ENCODE peak calls at places on chromosomes 13 and 19, in six cellular contexts. G, B, T, N, R and Q are unnamed samples.

GRCh38 chr13:100675660-100676129 is 1.1 kb upstream of the TMTC4 start:
- DNase-seq in T (peak), N (no peak), R (no peak), B (no peak), G (no peak), Q (no peak)

GRCh38 chr13:35475960-35476943 is at the start of gene MAB21L1:
- DNase-seq in G (peak), T (peak), B (peak), N (peak), R (peak), Q (no peak)

GRCh38 chr13:95201814-95202521 is 99.3 kb downstream of the ABCC4 start:
- DNase-seq in T (peak), R (no peak), G (no peak), B (peak), N (peak), Q (no peak)

GRCh38 chr13:49240017-49240416 is 7.7 kb upstream of the CDADC1 start:
- DNase-seq in R (no peak), N (peak), B (peak), T (peak), G (no peak), Q (no peak)

GRCh38 chr19:12944064-12944674 is 1.5 kb upstream of the RAD23A start:
- DNase-seq in N (no peak), R (no peak), G (no peak), B (no peak), T (no peak), Q (no peak)

GRCh38 chr13:111344471-111345191 is 24.2 kb downstream of the TEX29 start:
- DNase-seq in T (peak), R (peak), B (peak), G (peak), N (peak), Q (peak)

GRCh38 chr13:50740052-50740741 is 103.3 kb downstream of the DLEU7 start:
- DNase-seq in B (no peak), N (peak), G (no peak), R (no peak), T (no peak), Q (no peak)

GRCh38 chr19:9996541-9996940 is 13.8 kb downstream of the COL5A3 start:
- DNase-seq in G (no peak), T (no peak), N (no peak), B (peak), R (no peak), Q (no peak)

GRCh38 chr19:1389033-1389940 is 5.6 kb downstream of the NDUFS7 start:
- DNase-seq in T (no peak), N (no peak), B (no peak), R (no peak), G (no peak), Q (no peak)

GRCh38 chr13:31477961-31478360 is 261.4 kb upstream of the RXFP2 start:
- DNase-seq in G (no peak), R (no peak), T (no peak), N (no peak), B (peak), Q (no peak)

GRCh38 chr13:110676511-110677204 is 29.3 kb downstream of the CARS2 start:
- DNase-seq in R (no peak), T (no peak), N (no peak), B (no peak), G (no peak), Q (no peak)

GRCh38 chr13:68540244-68540643 is 1310.1 kb upstream of the PCDH9 start:
- DNase-seq in T (no peak), R (no peak), B (no peak), G (no peak), N (no peak), Q (no peak)

GRCh38 chr19:8545743-8546142 is 31.5 kb downstream of the MYO1F start:
- DNase-seq in B (no peak), G (no peak), R (no peak), N (no peak), T (no peak), Q (no peak)

GRCh38 chr19:47377208-47377701 is 28.1 kb downstream of the DHX34 start:
- DNase-seq in G (no peak), N (no peak), R (no peak), T (peak), B (no peak), Q (no peak)

GRCh38 chr19:52410276-52410675 is 12.6 kb downstream of the ZNF528 start:
- DNase-seq in G (no peak), B (no peak), N (no peak), T (no peak), R (no peak), Q (no peak)

GRCh38 chr19:40803857-40804782 is 5.1 kb downstream of the EGLN2 start:
- DNase-seq in G (no peak), B (no peak), N (no peak), R (no peak), T (peak), Q (peak)

GRCh38 chr19:16338470-16339360 is 14.1 kb downstream of the KLF2 start:
- DNase-seq in N (peak), B (peak), R (no peak), G (no peak), T (peak), Q (no peak)

GRCh38 chr13:32804673-32805260 is 211.5 kb upstream of the KL start:
- DNase-seq in N (peak), B (peak), G (no peak), T (no peak), R (no peak), Q (no peak)

GRCh38 chr13:93118081-93118615 is 108.5 kb upstream of the GPC6 start:
- DNase-seq in N (no peak), T (no peak), R (no peak), G (no peak), B (no peak), Q (no peak)

GRCh38 chr13:28753208-28753892 is 34.6 kb upstream of the SLC46A3 start:
- DNase-seq in R (no peak), G (peak), T (peak), N (peak), B (peak), Q (peak)

GRCh38 chr19:39319892-39320168 is 833 bp downstream of the LRFN1 start:
- DNase-seq in N (no peak), G (no peak), T (no peak), R (no peak), B (no peak), Q (no peak)

DNA sequence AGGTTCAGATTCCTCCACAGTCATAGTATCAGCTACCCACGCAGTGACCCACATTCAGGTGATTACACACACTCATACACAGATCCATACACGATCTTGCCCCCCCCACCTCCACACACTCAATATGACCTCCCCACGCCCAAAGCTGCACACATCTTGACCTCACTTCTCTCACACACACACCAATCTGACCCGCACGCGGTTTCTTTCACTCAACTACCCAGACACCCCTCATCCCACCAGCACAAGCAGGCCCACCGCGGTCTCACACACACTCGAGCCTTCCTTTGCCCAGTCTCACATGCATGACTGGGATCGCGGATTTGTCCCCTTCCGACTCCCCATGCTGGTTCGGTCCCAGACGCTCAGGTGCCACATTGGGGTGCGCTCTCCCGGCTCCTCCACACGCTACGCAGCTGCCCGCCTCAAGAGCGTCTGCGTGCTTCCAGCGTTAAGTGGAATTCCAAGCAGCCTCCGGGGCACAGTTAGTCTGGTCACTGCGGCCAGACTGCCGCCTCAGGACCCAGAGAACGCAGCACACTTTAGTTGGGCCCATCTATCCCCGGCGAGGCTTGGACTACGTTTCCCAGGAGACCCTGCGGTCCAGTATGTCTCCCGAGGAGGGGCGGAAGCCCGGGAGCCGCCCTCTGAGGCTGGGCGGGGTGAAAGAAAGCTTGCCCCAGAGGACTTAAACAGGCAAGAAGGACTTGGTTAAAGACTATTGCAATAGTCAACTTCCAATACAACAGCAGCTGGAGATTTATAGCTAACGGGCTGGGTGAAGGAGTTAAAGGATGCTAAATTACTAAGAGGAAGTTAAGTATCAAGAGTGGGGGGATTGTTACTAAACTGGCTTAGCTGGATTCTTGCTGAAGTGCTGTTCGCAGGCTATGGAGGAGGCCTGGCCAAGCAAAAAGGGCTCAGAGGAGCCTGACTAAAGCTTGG is 703 bp upstream of the ZNF345 start:
- DNase-seq in R (peak), N (peak), B (peak), G (peak), T (peak), Q (peak)
- H3K23ac ChIP-seq in R (peak), N (no peak), B (peak), G (no peak), T (no peak), Q (no peak)

DNA sequence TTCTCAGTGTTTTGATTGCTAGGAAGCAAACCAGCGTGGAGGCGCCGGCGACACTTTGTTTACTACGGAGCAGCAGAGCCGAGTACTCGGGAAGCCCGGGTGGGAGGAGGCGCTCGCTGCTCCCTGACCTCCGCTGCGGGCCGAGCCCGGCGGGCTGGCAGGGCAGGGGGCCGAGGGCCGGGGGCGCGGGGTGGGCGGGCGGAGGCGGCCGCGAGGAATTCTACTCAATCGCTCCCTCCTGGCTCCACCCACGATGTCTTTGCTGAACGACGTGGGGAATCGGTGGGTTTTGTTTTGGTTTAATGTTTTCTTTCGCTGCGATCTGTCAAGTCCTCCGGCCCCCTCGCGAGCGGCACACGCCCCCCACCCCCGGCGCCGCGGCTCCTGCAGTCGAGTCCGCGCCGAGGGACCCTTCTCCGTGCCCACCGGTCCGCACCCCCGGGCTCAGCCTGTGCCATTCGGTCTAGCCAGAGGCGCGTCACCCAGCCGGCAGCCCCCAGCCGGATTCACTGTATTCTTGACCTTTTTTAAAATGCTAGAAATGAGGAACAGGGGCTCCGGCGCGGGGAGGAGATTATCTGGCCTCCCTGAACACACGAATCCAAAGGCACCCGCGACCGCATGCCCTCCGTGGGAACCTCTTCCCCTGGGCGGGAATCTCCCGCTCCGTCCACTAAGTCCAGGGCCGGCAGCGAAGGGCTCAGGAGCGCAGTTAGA is 622 bp upstream of the FOXO1 start:
- DNase-seq in T (peak), R (peak), N (peak), B (no peak), G (peak), Q (no peak)
- H2BK15ac ChIP-seq in T (no peak), R (peak), N (no peak), B (no peak), G (no peak), Q (no peak)

GRCh38 chr19:55697069-55697440 is 22.0 kb downstream of the EPN1 start:
- DNase-seq in G (no peak), B (no peak), R (no peak), N (no peak), T (no peak), Q (no peak)

GRCh38 chr19:55697698-55698097 is 22.7 kb downstream of the EPN1 start:
- DNase-seq in G (no peak), N (no peak), R (no peak), B (no peak), T (no peak), Q (no peak)

GRCh38 chr19:55695511-55696290 is 20.7 kb downstream of the EPN1 start:
- DNase-seq in N (no peak), T (no peak), R (no peak), B (no peak), G (no peak), Q (no peak)

GRCh38 chr19:55694656-55695491 is 19.8 kb downstream of the EPN1 start:
- DNase-seq in N (no peak), R (no peak), B (no peak), G (no peak), T (no peak), Q (no peak)

GRCh38 chr19:55696301-55697068 is 21.5 kb downstream of the EPN1 start:
- DNase-seq in R (no peak), B (no peak), G (no peak), N (no peak), T (no peak), Q (no peak)
- H3K23ac ChIP-seq in R (peak), B (no peak), G (no peak), N (no peak), T (no peak), Q (no peak)

DNA sequence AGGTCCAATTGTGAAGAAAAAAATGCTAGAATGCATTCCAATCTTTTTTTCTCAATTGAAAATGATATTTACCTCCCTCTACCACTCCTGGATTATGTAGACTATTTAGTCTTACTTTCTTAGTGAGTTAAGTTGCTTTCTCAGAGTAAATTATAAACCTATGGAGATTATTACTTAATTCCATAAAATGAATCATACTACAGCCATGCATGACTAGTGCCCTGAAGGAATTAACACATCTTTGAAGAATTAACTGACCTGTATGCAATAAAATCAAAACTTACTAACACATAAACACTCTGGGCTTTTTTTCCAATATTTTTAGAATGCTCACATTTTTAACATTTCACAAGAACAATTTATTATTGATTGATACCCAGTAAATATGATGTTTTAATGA is 379.4 kb upstream of the DACH1 start:
- DNase-seq in T (no peak), G (no peak), N (no peak), B (no peak), R (no peak), Q (no peak)
- H2BK15ac ChIP-seq in T (no peak), G (no peak), N (no peak), B (no peak), R (no peak), Q (no peak)